ENCODE peak calls at places on chromosomes 2 and 18, in ten cellular contexts. K is CD8-positive, alpha-beta memory T cell; B is SK-N-SH; T is cardiac muscle cell; F is psoas muscle; I is CD4-positive, alpha-beta memory T cell; D is testis; S is mammary epithelial cell; W is A549; M is astrocyte. L is an unnamed sample.

GRCh38 chr2:941811-942360 is 8.8 kb upstream of the SNTG2 start:
- DNase-seq in K (no peak), B (no peak), T (no peak), F (no peak), I (no peak), D (no peak), S (no peak), W (no peak), M (no peak), L (no peak)

GRCh38 chr2:58448065-58448507 is 207.0 kb upstream of the FANCL start:
- DNase-seq in K (no peak), B (peak; percentile 45), T (peak; percentile 79), F (no peak), I (no peak), D (peak; percentile 84), S (peak; percentile 35), W (peak; percentile 53), M (peak; percentile 59), L (no peak)

GRCh38 chr2:16302969-16303592 is 362.6 kb downstream of the CYRIA start:
- DNase-seq in K (no peak), B (no peak), T (no peak), F (no peak), I (no peak), D (no peak), S (no peak), W (no peak), M (no peak), L (no peak)

GRCh38 chr2:9991829-9992273 is 40.4 kb downstream of the GRHL1 start:
- DNase-seq in K (no peak), B (no peak), T (no peak), F (no peak), I (no peak), D (no peak), S (no peak), W (no peak), M (peak; percentile 24), L (no peak)

GRCh38 chr2:153101187-153101586 is 377.4 kb downstream of the RPRM start:
- DNase-seq in K (no peak), B (no peak), T (peak; percentile 11), F (no peak), I (no peak), D (no peak), S (no peak), W (no peak), M (peak; percentile 3), L (no peak)

GRCh38 chr2:43178602-43179542 is 47.5 kb downstream of the ZFP36L2 start:
- DNase-seq in K (no peak), B (peak; percentile 59), T (peak; percentile 43), F (peak; percentile 94), I (no peak), D (peak; percentile 62), S (peak; percentile 80), W (peak; percentile 89), M (peak; percentile 69), L (no peak)

GRCh38 chr2:37376421-37377186 is 32.2 kb downstream of the QPCT start:
- DNase-seq in K (no peak), B (no peak), T (no peak), F (peak; percentile 85), I (peak; percentile 63), D (no peak), S (peak; percentile 88), W (no peak), M (peak; percentile 94), L (peak; percentile 54)

GRCh38 chr2:1437101-1437500 is 23.8 kb downstream of the TPO start:
- DNase-seq in K (no peak), B (no peak), T (no peak), F (no peak), I (no peak), D (no peak), S (no peak), W (no peak), M (no peak), L (no peak)

GRCh38 chr2:216348909-216349308 is 23.4 kb downstream of the MARCHF4 start:
- DNase-seq in K (no peak), B (no peak), T (no peak), F (no peak), I (no peak), D (no peak), S (peak; percentile 93), W (no peak), M (peak; percentile 83), L (no peak)

GRCh38 chr18:50092250-50092780 is 102.6 kb downstream of the MYO5B start:
- DNase-seq in K (no peak), B (no peak), T (no peak), F (no peak), I (no peak), D (no peak), S (no peak), W (no peak), M (no peak), L (no peak)

GRCh38 chr2:58081000-58081399 is 34.4 kb downstream of the VRK2 start:
- DNase-seq in K (no peak), B (no peak), T (no peak), F (no peak), I (no peak), D (no peak), S (no peak), W (no peak), M (no peak), L (no peak)

GRCh38 chr2:190965580-190966222 is 48.3 kb downstream of the STAT1 start:
- DNase-seq in K (no peak), B (no peak), T (no peak), F (no peak), I (no peak), D (no peak), S (no peak), W (no peak), M (no peak), L (no peak)
- H3K4me1 ChIP-seq in K (no peaks in the 10 kb centered on the region), B (no peaks in the 10 kb centered on the region), T (peaks cover 12% of the 10 kb centered on the region), F (peaks cover 4% of the 10 kb centered on the region), I (no peaks in the 10 kb centered on the region), D (no peaks in the 10 kb centered on the region), S (no peaks in the 10 kb centered on the region), W (no peaks in the 10 kb centered on the region), M (no peaks in the 10 kb centered on the region), L (no peaks in the 10 kb centered on the region)

GRCh38 chr2:105793230-105793975 is 48.7 kb downstream of the NCK2 start:
- DNase-seq in K (no peak), B (no peak), T (no peak), F (no peak), I (no peak), D (no peak), S (no peak), W (no peak), M (no peak), L (no peak)

GRCh38 chr2:105790467-105791118 is 45.9 kb downstream of the NCK2 start:
- DNase-seq in K (no peak), B (no peak), T (no peak), F (peak; percentile 52), I (no peak), D (no peak), S (peak; percentile 89), W (no peak), M (no peak), L (no peak)

GRCh38 chr2:105792561-105792960 is 47.8 kb downstream of the NCK2 start:
- DNase-seq in K (no peak), B (no peak), T (no peak), F (no peak), I (no peak), D (no peak), S (no peak), W (no peak), M (no peak), L (no peak)

GRCh38 chr2:105789745-105790466 is 45.2 kb downstream of the NCK2 start:
- DNase-seq in K (peak; percentile 84), B (no peak), T (no peak), F (peak; percentile 75), I (peak; percentile 56), D (peak; percentile 60), S (peak; percentile 64), W (no peak), M (peak; percentile 69), L (no peak)

DNA sequence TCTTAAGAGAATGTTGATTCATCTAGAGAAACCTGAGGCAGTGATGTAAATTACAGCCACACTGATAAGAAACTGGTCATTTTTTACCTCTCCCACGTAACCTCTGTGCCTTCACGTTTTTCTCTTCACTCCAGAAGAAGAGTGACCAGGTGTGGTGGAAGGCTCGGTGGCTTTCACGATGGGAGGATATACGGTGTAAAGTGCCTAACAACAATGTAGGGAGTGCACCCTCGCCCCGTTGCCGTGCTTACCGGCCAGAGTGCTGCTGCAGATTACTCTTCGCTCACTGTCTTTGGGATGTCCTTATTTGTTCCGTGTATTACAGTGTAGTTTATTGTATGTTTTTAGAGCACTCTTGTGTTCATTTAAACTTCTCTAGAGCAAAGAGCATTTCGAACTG is 46.5 kb downstream of the NCK2 start:
- DNase-seq in K (no peak), B (no peak), T (no peak), F (no peak), I (no peak), D (no peak), S (no peak), W (no peak), M (no peak), L (no peak)
- H3K4me3 ChIP-seq in K (peak overlapping the region; percentile 54), B (no peak overlapping the region), T (no peak overlapping the region), F (no peak overlapping the region), I (peak overlapping the region; percentile 43), D (no peak overlapping the region), S (no peak overlapping the region), W (no peak overlapping the region), M (no peak overlapping the region), L (peak overlapping the region; percentile 26)

DNA sequence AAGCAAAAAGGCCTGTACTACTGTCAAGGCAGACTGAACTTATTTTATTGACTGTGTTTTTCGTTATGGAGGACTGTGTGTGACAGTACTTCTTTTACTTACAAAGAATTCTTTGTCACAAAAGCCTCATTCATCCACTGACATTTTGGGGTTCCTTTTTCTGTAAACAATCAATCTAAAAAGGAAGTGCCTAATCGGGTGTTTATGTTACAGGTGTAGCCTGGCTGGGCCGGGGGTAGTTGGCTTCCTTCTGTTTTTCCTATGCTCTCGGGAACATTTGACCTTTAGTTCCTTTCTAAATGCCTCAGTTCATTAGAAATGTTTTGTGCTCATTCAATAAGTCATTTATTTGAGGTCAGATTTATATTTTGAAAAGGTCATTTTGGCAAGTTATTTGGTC is 8.3 kb downstream of the ZCCHC2 start:
- DNase-seq in K (no peak), B (no peak), T (no peak), F (no peak), I (no peak), D (no peak), S (no peak), W (no peak), M (no peak), L (no peak)
- H3K27ac ChIP-seq in K (no peak overlapping the region), B (no peak overlapping the region), T (no peak overlapping the region), F (no peak overlapping the region), I (no peak overlapping the region), D (no peak overlapping the region), S (no peak overlapping the region), W (no peak overlapping the region), M (no peak overlapping the region), L (no peak overlapping the region)

DNA sequence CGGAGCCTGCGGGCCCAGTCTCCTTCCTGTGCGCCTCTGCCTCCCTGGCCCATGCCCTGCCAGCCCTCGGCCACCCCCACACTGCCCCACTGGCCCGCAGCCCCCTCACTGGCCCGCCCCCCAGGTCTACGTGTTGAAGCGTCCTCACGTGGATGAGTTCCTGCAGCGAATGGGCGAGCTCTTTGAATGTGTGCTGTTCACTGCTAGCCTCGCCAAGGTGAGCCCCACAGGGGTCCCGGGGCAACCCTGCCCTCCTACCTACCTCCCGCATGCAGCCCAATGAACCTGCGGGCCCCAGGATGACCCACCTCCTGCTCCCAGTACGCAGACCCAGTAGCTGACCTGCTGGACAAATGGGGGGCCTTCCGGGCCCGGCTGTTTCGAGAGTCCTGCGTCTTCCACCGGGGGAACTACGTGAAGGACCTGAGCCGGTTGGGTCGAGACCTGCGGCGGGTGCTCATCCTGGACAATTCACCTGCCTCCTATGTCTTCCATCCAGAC is 3.3 kb downstream of the CTDSP1 start:
- DNase-seq in K (no peak), B (no peak), T (no peak), F (no peak), I (no peak), D (no peak), S (no peak), W (no peak), M (no peak), L (no peak)
- H3K4me1 ChIP-seq in K (peaks cover 38% of the 10 kb centered on the region), B (peaks cover 33% of the 10 kb centered on the region), T (peaks cover 11% of the 10 kb centered on the region), F (peaks cover 34% of the 10 kb centered on the region), I (peaks cover 75% of the 10 kb centered on the region), D (peaks cover 40% of the 10 kb centered on the region), S (peaks cover 42% of the 10 kb centered on the region), W (peaks cover 39% of the 10 kb centered on the region), M (peaks cover 41% of the 10 kb centered on the region), L (peaks cover 55% of the 10 kb centered on the region)

L was measured in CD8-positive, alpha-beta T cell.